ENCODE peak calls at places on chromosomes 6 and 20, in ten cellular contexts. One of them, this sample, is unnamed.

GRCh38 chr20:40892642-40893041 is 136.0 kb upstream of the TOP1 start:
- DNase-seq in amygdala: no peak
- DNase-seq in ELR: peak; percentile 22
- DNase-seq in T-cell: no peak
- DNase-seq in occipital lobe: no peak
- DNase-seq in kidney glomerular epithelial cell: no peak
- DNase-seq in left lobe of liver: no peak
- DNase-seq in posterior vena cava: no peak
- DNase-seq in GM10248: no peak
- DNase-seq in H9: no peak
- DNase-seq in this sample: no peak

GRCh38 chr6:137044366-137045220 is at the start of gene IL20RA:
- DNase-seq in ELR: peak; percentile 17
- DNase-seq in kidney glomerular epithelial cell: peak; percentile 4
- DNase-seq in amygdala: no peak
- DNase-seq in H9: peak; percentile 48
- DNase-seq in posterior vena cava: no peak
- DNase-seq in occipital lobe: no peak
- DNase-seq in GM10248: peak; percentile 57
- DNase-seq in T-cell: no peak
- DNase-seq in left lobe of liver: peak; percentile 44
- DNase-seq in this sample: peak; percentile 71

GRCh38 chr20:56414842-56415765 is 3.0 kb downstream of the CASS4 start:
- DNase-seq in ELR: peak; percentile 79
- DNase-seq in posterior vena cava: no peak
- DNase-seq in H9: no peak
- DNase-seq in T-cell: peak; percentile 48
- DNase-seq in amygdala: no peak
- DNase-seq in kidney glomerular epithelial cell: no peak
- DNase-seq in occipital lobe: no peak
- DNase-seq in left lobe of liver: no peak
- DNase-seq in GM10248: no peak
- DNase-seq in this sample: no peak

GRCh38 chr6:10144772-10145171 is 270.1 kb downstream of the TFAP2A start:
- DNase-seq in ELR: no peak
- DNase-seq in H9: no peak
- DNase-seq in amygdala: no peak
- DNase-seq in posterior vena cava: no peak
- DNase-seq in left lobe of liver: no peak
- DNase-seq in occipital lobe: no peak
- DNase-seq in kidney glomerular epithelial cell: no peak
- DNase-seq in T-cell: no peak
- DNase-seq in GM10248: no peak
- DNase-seq in this sample: no peak

GRCh38 chr6:137363805-137364138 is 130.4 kb downstream of the OLIG3 start:
- DNase-seq in posterior vena cava: no peak
- DNase-seq in GM10248: no peak
- DNase-seq in kidney glomerular epithelial cell: peak; percentile 2
- DNase-seq in H9: no peak
- DNase-seq in left lobe of liver: no peak
- DNase-seq in T-cell: no peak
- DNase-seq in ELR: peak; percentile 38
- DNase-seq in amygdala: no peak
- DNase-seq in occipital lobe: no peak
- DNase-seq in this sample: peak; percentile 24

GRCh38 chr20:62900692-62901584 is 25.4 kb downstream of the DIDO1 start:
- DNase-seq in posterior vena cava: peak; percentile 62
- DNase-seq in occipital lobe: no peak
- DNase-seq in left lobe of liver: no peak
- DNase-seq in amygdala: no peak
- DNase-seq in ELR: peak; percentile 49
- DNase-seq in T-cell: no peak
- DNase-seq in kidney glomerular epithelial cell: no peak
- DNase-seq in H9: no peak
- DNase-seq in GM10248: no peak
- DNase-seq in this sample: no peak

GRCh38 chr6:144468709-144469108 is 183.6 kb downstream of the UTRN start:
- DNase-seq in H9: no peak
- DNase-seq in occipital lobe: no peak
- DNase-seq in ELR: no peak
- DNase-seq in posterior vena cava: no peak
- DNase-seq in amygdala: no peak
- DNase-seq in left lobe of liver: no peak
- DNase-seq in T-cell: no peak
- DNase-seq in kidney glomerular epithelial cell: no peak
- DNase-seq in GM10248: no peak
- DNase-seq in this sample: no peak

GRCh38 chr6:4224082-4224978 is 89.0 kb upstream of the ECI2 start:
- DNase-seq in T-cell: no peak
- DNase-seq in amygdala: peak; percentile 1
- DNase-seq in GM10248: no peak
- DNase-seq in kidney glomerular epithelial cell: no peak
- DNase-seq in H9: no peak
- DNase-seq in posterior vena cava: no peak
- DNase-seq in ELR: peak; percentile 31
- DNase-seq in occipital lobe: no peak
- DNase-seq in left lobe of liver: no peak
- DNase-seq in this sample: no peak

GRCh38 chr20:33882018-33882417 is 70.9 kb downstream of the CHMP4B start:
- DNase-seq in amygdala: no peak
- DNase-seq in H9: no peak
- DNase-seq in occipital lobe: no peak
- DNase-seq in ELR: no peak
- DNase-seq in left lobe of liver: no peak
- DNase-seq in T-cell: no peak
- DNase-seq in posterior vena cava: no peak
- DNase-seq in GM10248: no peak
- DNase-seq in kidney glomerular epithelial cell: no peak
- DNase-seq in this sample: no peak

GRCh38 chr6:105484238-105485161 is 81.6 kb upstream of the PREP start:
- DNase-seq in kidney glomerular epithelial cell: peak; percentile 14
- DNase-seq in posterior vena cava: no peak
- DNase-seq in occipital lobe: no peak
- DNase-seq in T-cell: no peak
- DNase-seq in amygdala: no peak
- DNase-seq in ELR: peak; percentile 75
- DNase-seq in GM10248: peak; percentile 22
- DNase-seq in left lobe of liver: no peak
- DNase-seq in H9: no peak
- DNase-seq in this sample: no peak

GRCh38 chr6:108616544-108616943 is 55.8 kb downstream of the FOXO3 start:
- DNase-seq in GM10248: no peak
- DNase-seq in left lobe of liver: no peak
- DNase-seq in H9: no peak
- DNase-seq in posterior vena cava: no peak
- DNase-seq in amygdala: no peak
- DNase-seq in ELR: no peak
- DNase-seq in kidney glomerular epithelial cell: no peak
- DNase-seq in occipital lobe: no peak
- DNase-seq in T-cell: no peak
- DNase-seq in this sample: no peak

GRCh38 chr6:81861281-81861680 is 108.8 kb upstream of the TENT5A start:
- DNase-seq in ELR: no peak
- DNase-seq in kidney glomerular epithelial cell: no peak
- DNase-seq in occipital lobe: no peak
- DNase-seq in posterior vena cava: no peak
- DNase-seq in left lobe of liver: no peak
- DNase-seq in GM10248: no peak
- DNase-seq in T-cell: no peak
- DNase-seq in H9: no peak
- DNase-seq in amygdala: no peak
- DNase-seq in this sample: no peak

GRCh38 chr20:63348828-63349515 is 12.2 kb downstream of the CHRNA4 start:
- DNase-seq in kidney glomerular epithelial cell: no peak
- DNase-seq in ELR: no peak
- DNase-seq in posterior vena cava: no peak
- DNase-seq in left lobe of liver: no peak
- DNase-seq in T-cell: no peak
- DNase-seq in occipital lobe: no peak
- DNase-seq in H9: no peak
- DNase-seq in GM10248: no peak
- DNase-seq in amygdala: no peak
- DNase-seq in this sample: no peak

GRCh38 chr6:5672581-5673011 is 334.1 kb downstream of the NRN1 start:
- DNase-seq in left lobe of liver: no peak
- DNase-seq in occipital lobe: no peak
- DNase-seq in ELR: peak; percentile 87
- DNase-seq in amygdala: peak; percentile 15
- DNase-seq in T-cell: no peak
- DNase-seq in GM10248: no peak
- DNase-seq in kidney glomerular epithelial cell: peak; percentile 56
- DNase-seq in posterior vena cava: no peak
- DNase-seq in H9: peak; percentile 36
- DNase-seq in this sample: no peak

GRCh38 chr6:17120019-17120418 is 18.2 kb downstream of the STMND1 start:
- DNase-seq in GM10248: no peak
- DNase-seq in T-cell: no peak
- DNase-seq in left lobe of liver: no peak
- DNase-seq in occipital lobe: no peak
- DNase-seq in ELR: no peak
- DNase-seq in kidney glomerular epithelial cell: no peak
- DNase-seq in posterior vena cava: no peak
- DNase-seq in amygdala: no peak
- DNase-seq in H9: no peak
- DNase-seq in this sample: no peak

GRCh38 chr6:121932071-121933009 is 467.1 kb upstream of the HSF2 start:
- DNase-seq in left lobe of liver: no peak
- DNase-seq in ELR: peak; percentile 88
- DNase-seq in amygdala: no peak
- DNase-seq in posterior vena cava: peak; percentile 78
- DNase-seq in H9: peak; percentile 93
- DNase-seq in occipital lobe: no peak
- DNase-seq in GM10248: no peak
- DNase-seq in kidney glomerular epithelial cell: no peak
- DNase-seq in T-cell: no peak
- DNase-seq in this sample: no peak

GRCh38 chr6:152605901-152606390 is 31.2 kb downstream of the SYNE1 start:
- DNase-seq in T-cell: no peak
- DNase-seq in ELR: no peak
- DNase-seq in occipital lobe: no peak
- DNase-seq in left lobe of liver: no peak
- DNase-seq in kidney glomerular epithelial cell: no peak
- DNase-seq in posterior vena cava: no peak
- DNase-seq in GM10248: no peak
- DNase-seq in amygdala: no peak
- DNase-seq in H9: no peak
- DNase-seq in this sample: no peak

GRCh38 chr20:19633985-19634384 is 124.1 kb upstream of the RIN2 start:
- DNase-seq in occipital lobe: no peak
- DNase-seq in ELR: no peak
- DNase-seq in posterior vena cava: no peak
- DNase-seq in kidney glomerular epithelial cell: no peak
- DNase-seq in left lobe of liver: no peak
- DNase-seq in GM10248: no peak
- DNase-seq in H9: no peak
- DNase-seq in T-cell: no peak
- DNase-seq in amygdala: no peak
- DNase-seq in this sample: no peak

GRCh38 chr20:38447931-38448675 is 13.0 kb upstream of the SNHG17 start:
- DNase-seq in amygdala: no peak
- DNase-seq in occipital lobe: no peak
- DNase-seq in T-cell: no peak
- DNase-seq in kidney glomerular epithelial cell: no peak
- DNase-seq in left lobe of liver: peak; percentile 53
- DNase-seq in GM10248: no peak
- DNase-seq in ELR: no peak
- DNase-seq in posterior vena cava: peak; percentile 28
- DNase-seq in H9: no peak
- DNase-seq in this sample: no peak

GRCh38 chr6:117495425-117495824 is 13.0 kb downstream of the DCBLD1 start:
- DNase-seq in occipital lobe: no peak
- DNase-seq in ELR: no peak
- DNase-seq in amygdala: no peak
- DNase-seq in GM10248: no peak
- DNase-seq in T-cell: no peak
- DNase-seq in left lobe of liver: no peak
- DNase-seq in posterior vena cava: no peak
- DNase-seq in kidney glomerular epithelial cell: no peak
- DNase-seq in H9: no peak
- DNase-seq in this sample: no peak

GRCh38 chr6:52557389-52558265 is 19.2 kb downstream of the TRAM2 start:
- DNase-seq in kidney glomerular epithelial cell: no peak
- DNase-seq in T-cell: no peak
- DNase-seq in GM10248: no peak
- DNase-seq in H9: peak; percentile 42
- DNase-seq in amygdala: no peak
- DNase-seq in ELR: no peak
- DNase-seq in left lobe of liver: no peak
- DNase-seq in posterior vena cava: no peak
- DNase-seq in occipital lobe: no peak
- DNase-seq in this sample: no peak

GRCh38 chr20:44635877-44636276 is 15.6 kb downstream of the ADA start:
- DNase-seq in H9: no peak
- DNase-seq in GM10248: no peak
- DNase-seq in kidney glomerular epithelial cell: no peak
- DNase-seq in ELR: no peak
- DNase-seq in occipital lobe: no peak
- DNase-seq in left lobe of liver: no peak
- DNase-seq in posterior vena cava: no peak
- DNase-seq in amygdala: no peak
- DNase-seq in T-cell: no peak
- DNase-seq in this sample: no peak

GRCh38 chr6:90368601-90369000 is 72.0 kb upstream of the BACH2 start:
- DNase-seq in occipital lobe: no peak
- DNase-seq in left lobe of liver: no peak
- DNase-seq in GM10248: no peak
- DNase-seq in posterior vena cava: no peak
- DNase-seq in kidney glomerular epithelial cell: peak; percentile 76
- DNase-seq in amygdala: no peak
- DNase-seq in ELR: no peak
- DNase-seq in T-cell: no peak
- DNase-seq in H9: no peak
- DNase-seq in this sample: no peak

GRCh38 chr20:31560094-31560899 is 44.8 kb upstream of the ID1 start:
- DNase-seq in occipital lobe: no peak
- DNase-seq in amygdala: peak; percentile 12
- DNase-seq in posterior vena cava: peak; percentile 93
- DNase-seq in kidney glomerular epithelial cell: peak; percentile 83
- DNase-seq in T-cell: peak; percentile 76
- DNase-seq in ELR: peak; percentile 88
- DNase-seq in GM10248: peak; percentile 71
- DNase-seq in H9: peak; percentile 82
- DNase-seq in left lobe of liver: peak; percentile 74
- DNase-seq in this sample: peak; percentile 71

GRCh38 chr6:138346302-138347195 is 31.2 kb upstream of the SMIM28 start:
- DNase-seq in amygdala: no peak
- DNase-seq in ELR: no peak
- DNase-seq in posterior vena cava: no peak
- DNase-seq in H9: no peak
- DNase-seq in left lobe of liver: no peak
- DNase-seq in GM10248: no peak
- DNase-seq in kidney glomerular epithelial cell: peak; percentile 19
- DNase-seq in T-cell: no peak
- DNase-seq in occipital lobe: no peak
- DNase-seq in this sample: no peak

GRCh38 chr6:45320349-45320748 is 7.8 kb upstream of the RUNX2 start:
- DNase-seq in posterior vena cava: no peak
- DNase-seq in occipital lobe: no peak
- DNase-seq in kidney glomerular epithelial cell: no peak
- DNase-seq in ELR: no peak
- DNase-seq in left lobe of liver: no peak
- DNase-seq in T-cell: no peak
- DNase-seq in GM10248: no peak
- DNase-seq in H9: no peak
- DNase-seq in amygdala: no peak
- DNase-seq in this sample: no peak

GRCh38 chr6:89324304-89324703 is 9.2 kb upstream of the GABRR2 start:
- DNase-seq in posterior vena cava: no peak
- DNase-seq in GM10248: no peak
- DNase-seq in occipital lobe: no peak
- DNase-seq in T-cell: no peak
- DNase-seq in left lobe of liver: no peak
- DNase-seq in H9: no peak
- DNase-seq in ELR: no peak
- DNase-seq in amygdala: no peak
- DNase-seq in kidney glomerular epithelial cell: no peak
- DNase-seq in this sample: no peak

GRCh38 chr20:60250251-60250650 is 292.0 kb downstream of the CDH26 start:
- DNase-seq in H9: no peak
- DNase-seq in GM10248: no peak
- DNase-seq in posterior vena cava: no peak
- DNase-seq in left lobe of liver: no peak
- DNase-seq in amygdala: no peak
- DNase-seq in T-cell: no peak
- DNase-seq in kidney glomerular epithelial cell: no peak
- DNase-seq in ELR: peak; percentile 62
- DNase-seq in occipital lobe: no peak
- DNase-seq in this sample: no peak

This sample was measured in GM13976.